ENCODE peak calls at places on chromosomes 7 and 10, in seven cellular contexts. F is pons; Q is amygdala; X is endothelial cell; Z is GM20000; I is activated T-cell treated with anti-CD3 and anti-CD28 coated beads, Interleukin-2, amount 50 U/mL, for 1 hour; O is NCI-H446. S is an unnamed sample.

GRCh38 chr7:74405191-74405898 is 48.4 kb upstream of the GTF2IRD1 start:
- DNase-seq in F (no peak), Q (no peak), X (peak), Z (no peak), I (no peak), O (no peak), S (peak)

GRCh38 chr7:157432541-157432956 is 95.7 kb downstream of the DNAJB6 start:
- DNase-seq in F (no peak), Q (peak), X (peak), Z (no peak), I (no peak), O (peak), S (peak)

GRCh38 chr10:62054408-62054807 is 152.9 kb downstream of the ARID5B start:
- DNase-seq in F (no peak), Q (no peak), X (no peak), Z (no peak), I (no peak), O (no peak), S (no peak)

GRCh38 chr10:30092151-30092790 is 32.9 kb upstream of the JCAD start:
- DNase-seq in F (no peak), Q (no peak), X (no peak), Z (no peak), I (no peak), O (no peak), S (no peak)

GRCh38 chr10:43877001-43877400 is 228.3 kb upstream of the ZNF32 start:
- DNase-seq in F (no peak), Q (no peak), X (no peak), Z (no peak), I (no peak), O (no peak), S (no peak)

GRCh38 chr10:22246680-22247391 is 29.0 kb upstream of the EBLN1 start:
- DNase-seq in F (no peak), Q (no peak), X (no peak), Z (no peak), I (no peak), O (no peak), S (no peak)

GRCh38 chr10:80202934-80203834 is 2.2 kb downstream of the ANXA11 start:
- DNase-seq in F (no peak), Q (no peak), X (peak), Z (peak), I (peak), O (peak), S (peak)

GRCh38 chr10:7231420-7232414 is 179.1 kb downstream of the SFMBT2 start:
- DNase-seq in F (no peak), Q (no peak), X (no peak), Z (no peak), I (no peak), O (no peak), S (no peak)

GRCh38 chr10:101745074-101745690 is 30.7 kb downstream of the FGF8 start:
- DNase-seq in F (no peak), Q (no peak), X (no peak), Z (no peak), I (no peak), O (no peak), S (no peak)

GRCh38 chr7:156577645-156578577 is 62.7 kb upstream of the RNF32 start:
- DNase-seq in F (peak), Q (no peak), X (no peak), Z (no peak), I (no peak), O (no peak), S (no peak)

S was measured in NCI-H1694 treated with DMSO at 0.1 percent for 48 hours.